ENCODE peak calls at places on chromosomes 4 and X, in ten cellular contexts. U is NT2/D1; E is GM12878; S is testis; P is naive thymus-derived CD4-positive, alpha-beta T cell; N is HCT116; M is GM23248; J is Peyer's patch; I is colonic mucosa; D is CD8-positive, alpha-beta memory T cell. T is an unnamed sample. For H3K9me3, the result is how much of the 10 kb centered on the place peaks cover.

GRCh38 chrX:11480626-11481025 is 185.1 kb downstream of the ARHGAP6 start:
- DNase-seq in M (no peak), U (no peak), J (no peak), P (no peak), E (no peak), D (no peak), I (no peak), S (no peak), N (no peak), T (no peak)

GRCh38 chr4:15469402-15470148 is at the start of gene CC2D2A:
- DNase-seq in N (no peak), S (peak), I (no peak), U (peak), M (peak), J (no peak), P (no peak), E (no peak), D (no peak), T (no peak)

GRCh38 chrX:153450949-153451277 is 5.1 kb upstream of the TREX2 start:
- DNase-seq in M (no peak), D (no peak), P (no peak), I (no peak), J (no peak), N (no peak), S (no peak), E (no peak), U (no peak), T (no peak)

GRCh38 chrX:18424482-18425198 is 768 bp upstream of the CDKL5 start:
- DNase-seq in M (peak), D (peak), P (peak), N (no peak), I (peak), U (no peak), J (peak), E (no peak), S (peak), T (no peak)

GRCh38 chr4:42123071-42123644 is 29.3 kb downstream of the BEND4 start:
- DNase-seq in S (no peak), U (no peak), M (no peak), J (no peak), I (no peak), P (no peak), E (no peak), N (no peak), D (no peak), T (no peak)

GRCh38 chr4:37054670-37055069 is 189.9 kb upstream of the NWD2 start:
- DNase-seq in I (no peak), U (no peak), D (no peak), M (no peak), N (no peak), P (no peak), E (no peak), S (peak), J (no peak), T (no peak)

GRCh38 chrX:105610401-105610800 is 211.9 kb upstream of the NRK start:
- DNase-seq in D (no peak), I (no peak), E (no peak), J (no peak), S (no peak), N (no peak), M (no peak), P (no peak), U (no peak), T (no peak)

GRCh38 chr4:120056249-120056648 is 10.4 kb downstream of the MAD2L1 start:
- DNase-seq in N (no peak), U (no peak), P (no peak), I (no peak), E (no peak), S (no peak), D (no peak), M (peak), J (no peak), T (no peak)

GRCh38 chr4:157004279-157005161 is 32.9 kb upstream of the PDGFC start:
- DNase-seq in E (no peak), J (no peak), D (no peak), N (no peak), U (no peak), I (no peak), P (no peak), S (no peak), M (no peak), T (no peak)

GRCh38 chr4:37549003-37549402 is 137.2 kb downstream of the RELL1 start:
- DNase-seq in N (no peak), U (no peak), S (no peak), J (no peak), I (no peak), D (no peak), E (no peak), P (no peak), M (peak), T (no peak)

GRCh38 chr4:184472540-184473264 is 1.6 kb downstream of the IRF2 start:
- DNase-seq in D (peak), E (no peak), S (peak), N (no peak), J (peak), I (peak), U (no peak), P (peak), M (peak), T (peak)

GRCh38 chr4:119130365-119131065 is 5.1 kb upstream of the MYOZ2 start:
- DNase-seq in M (peak), P (no peak), I (no peak), J (no peak), E (no peak), U (no peak), D (no peak), N (no peak), S (no peak), T (no peak)

GRCh38 chr4:138910914-138911336 is 104.7 kb upstream of the NOCT start:
- DNase-seq in N (no peak), P (no peak), M (peak), S (no peak), D (no peak), I (peak), U (peak), J (no peak), E (no peak), T (no peak)

GRCh38 chr4:85459736-85460135 is 15.2 kb upstream of the ARHGAP24 start:
- DNase-seq in S (no peak), N (no peak), J (no peak), E (no peak), U (no peak), I (peak), P (no peak), M (no peak), D (no peak), T (no peak)

GRCh38 chr4:120842046-120842445 is 80.5 kb downstream of the PRDM5 start:
- DNase-seq in N (no peak), M (peak), E (no peak), J (no peak), I (no peak), P (no peak), D (no peak), U (no peak), S (no peak), T (no peak)

GRCh38 chr4:165355900-165356300 is 22.9 kb upstream of the CPE start:
- DNase-seq in U (peak), S (peak), M (peak), J (no peak), E (no peak), D (no peak), P (no peak), I (no peak), N (peak), T (no peak)

GRCh38 chrX:70675284-70675683 is 230.6 kb downstream of the DLG3 start:
- DNase-seq in I (no peak), M (no peak), S (no peak), N (no peak), E (no peak), P (no peak), U (no peak), J (no peak), D (no peak), T (no peak)

GRCh38 chr4:152997771-152998487 is 61.8 kb downstream of the FHDC1 start:
- DNase-seq in S (no peak), D (no peak), I (no peak), U (no peak), N (no peak), M (no peak), J (no peak), E (no peak), P (no peak), T (no peak)

GRCh38 chr4:48851651-48852050 is 20.8 kb downstream of the OCIAD1 start:
- DNase-seq in P (no peak), I (no peak), U (no peak), N (no peak), E (no peak), D (no peak), J (no peak), S (no peak), M (no peak), T (no peak)

GRCh38 chrX:153762636-153763173 is 1.3 kb upstream of the PLXNB3 start:
- DNase-seq in N (no peak), E (no peak), M (no peak), U (no peak), I (no peak), P (no peak), J (no peak), S (no peak), D (no peak), T (no peak)

GRCh38 chrX:109475174-109475891 is 6.6 kb downstream of the GUCY2F start:
- DNase-seq in J (no peak), M (peak), N (peak), U (no peak), I (peak), D (no peak), E (no peak), S (peak), P (no peak), T (no peak)

GRCh38 chrX:40320819-40321218 is 223.1 kb upstream of the BCOR start:
- DNase-seq in E (no peak), J (no peak), U (no peak), I (no peak), D (no peak), P (no peak), S (no peak), M (no peak), N (no peak), T (no peak)
- H3K9me3 ChIP-seq in E (under half), J (under half), U (under half), I (under half), D (under half), P (under half), S (under half), M (under half), N (under half), T (under half)

GRCh38 chrX:58044130-58044529 is 133.9 kb upstream of the ZXDA start:
- DNase-seq in U (no peak), I (no peak), N (no peak), D (no peak), M (no peak), S (no peak), E (no peak), J (no peak), P (no peak), T (no peak)
- H3K9me3 ChIP-seq in U (under half), I (under half), N (under half), D (under half), M (under half), S (under half), E (under half), J (under half), P (under half), T (under half)

GRCh38 chrX:145502670-145503069 is 255.4 kb downstream of the SPANXN1 start:
- DNase-seq in J (no peak), P (no peak), D (no peak), U (no peak), M (no peak), S (no peak), N (no peak), E (no peak), I (no peak), T (no peak)

DNA sequence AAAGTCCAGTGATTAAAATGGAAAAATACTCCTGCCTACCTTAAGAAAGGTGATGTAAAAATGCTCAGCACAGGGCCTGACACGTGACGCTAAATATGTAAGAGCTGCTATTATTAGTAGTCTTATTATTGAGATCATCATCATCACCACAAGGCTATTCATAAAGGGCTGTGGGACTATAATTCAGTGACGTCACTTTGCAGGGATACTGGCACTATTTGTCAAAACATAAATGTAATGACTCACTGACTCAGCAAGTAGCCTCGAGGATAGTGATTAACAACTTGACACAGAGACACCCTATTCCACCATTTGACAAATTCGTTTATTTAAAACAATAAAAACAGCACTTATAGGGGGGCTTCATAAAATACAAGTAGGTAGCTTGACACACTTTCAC is 258.9 kb downstream of the SPANXN1 start:
- DNase-seq in I (no peak), U (no peak), E (no peak), M (no peak), J (no peak), P (no peak), S (no peak), N (no peak), D (no peak), T (no peak)
- H3K9me3 ChIP-seq in I (under half), U (under half), E (under half), M (under half), J (under half), P (under half), S (under half), N (under half), D (under half), T (under half)

DNA sequence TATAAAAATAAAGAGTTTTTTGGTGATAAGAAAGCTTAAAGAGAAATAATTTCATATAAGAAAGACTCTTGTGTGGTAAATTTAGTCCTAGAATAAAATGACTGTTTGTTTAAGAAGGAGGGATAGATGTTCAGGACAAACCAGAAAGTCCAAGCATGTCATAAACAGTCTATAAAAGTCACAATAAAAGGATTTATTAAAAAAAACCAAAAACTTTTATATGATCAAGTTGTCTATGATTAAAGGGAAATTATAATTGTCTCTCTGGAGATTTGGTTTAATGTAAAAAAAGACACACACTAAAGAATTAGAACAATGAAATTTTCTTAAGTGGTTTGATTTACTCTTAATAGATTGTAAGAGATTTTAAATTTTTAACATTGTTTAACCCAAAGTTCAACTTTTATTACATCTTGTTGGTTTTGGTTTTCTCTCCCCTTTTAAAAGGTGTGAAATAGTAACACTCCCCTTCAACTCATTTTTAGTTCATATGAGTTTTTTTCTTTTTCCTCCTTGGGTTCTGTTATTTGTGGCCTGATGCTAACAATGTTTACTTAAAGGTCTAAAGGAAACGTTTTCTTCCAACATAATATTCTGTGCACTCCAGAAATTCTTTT is 89.7 kb downstream of the PDHA2 start:
- DNase-seq in D (no peak), S (no peak), N (peak), P (no peak), I (no peak), M (no peak), U (no peak), E (no peak), J (no peak), T (no peak)
- H3K9me3 ChIP-seq in D (under half), S (under half), N (under half), P (under half), I (under half), M (under half), U (half or more), E (under half), J (under half), T (under half)

GRCh38 chr4:141971854-141972253 is 335.5 kb downstream of the IL15 start:
- DNase-seq in I (no peak), P (no peak), E (no peak), D (no peak), J (no peak), S (no peak), M (no peak), U (no peak), N (no peak), T (no peak)

GRCh38 chr4:141977433-141977832 is 341.1 kb downstream of the IL15 start:
- DNase-seq in U (no peak), P (no peak), D (no peak), M (peak), E (no peak), I (no peak), S (no peak), N (no peak), J (no peak), T (no peak)

GRCh38 chr4:141972950-141973349 is 336.6 kb downstream of the IL15 start:
- DNase-seq in I (no peak), D (no peak), M (no peak), P (no peak), N (no peak), E (no peak), U (no peak), J (no peak), S (no peak), T (no peak)
- H3K9me3 ChIP-seq in I (under half), D (under half), M (under half), P (under half), N (under half), E (under half), U (under half), J (under half), S (under half), T (under half)

GRCh38 chrX:145190801-145191389 is 56.4 kb upstream of the SPANXN1 start:
- DNase-seq in P (no peak), J (no peak), E (no peak), M (peak), I (no peak), N (no peak), D (no peak), U (no peak), S (no peak), T (no peak)
- H3K9me3 ChIP-seq in P (under half), J (under half), E (under half), M (under half), I (under half), N (under half), D (under half), U (under half), S (under half), T (under half)

GRCh38 chr4:73974352-73974751 is 7.5 kb downstream of the PF4 start:
- DNase-seq in E (no peak), I (no peak), S (no peak), P (no peak), J (no peak), M (no peak), D (no peak), N (no peak), U (no peak), T (no peak)
- H3K9me3 ChIP-seq in E (under half), I (under half), S (under half), P (under half), J (under half), M (under half), D (under half), N (under half), U (under half), T (under half)

DNA sequence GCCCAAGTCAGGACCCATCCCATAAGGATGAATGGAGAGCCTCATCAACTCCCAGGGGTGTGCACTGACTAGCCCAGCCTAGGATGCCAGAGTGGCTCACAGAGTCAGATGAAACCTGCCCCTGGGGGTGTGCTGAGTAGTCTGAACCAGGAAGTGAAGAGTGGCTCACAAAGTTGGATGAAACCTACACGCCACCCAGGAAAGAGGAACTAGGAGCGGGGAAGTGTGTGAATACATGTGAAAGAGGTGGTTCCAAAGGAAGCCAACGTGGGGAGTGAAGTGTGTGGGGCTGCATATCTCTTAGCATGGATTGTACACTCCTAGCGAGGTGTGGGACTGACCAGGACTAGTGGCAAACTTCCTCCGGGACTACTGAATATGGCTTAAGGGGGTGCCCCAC is 902.1 kb upstream of the NDST4 start:
- DNase-seq in S (no peak), D (no peak), J (no peak), N (no peak), M (no peak), P (no peak), I (no peak), U (no peak), E (no peak), T (no peak)
- H3K9me3 ChIP-seq in S (under half), D (under half), J (under half), N (under half), M (under half), P (under half), I (under half), U (under half), E (under half), T (under half)

T was measured in T-helper 17 cell.